ENCODE peak calls at places on chromosomes 4 and X, in nine cellular contexts. L is adrenal gland, K is transverse colon, A is esophagus squamous epithelium, X is heart left ventricle, D is A549, C is IMR-90, O is uterus, V is tibial nerve. H is an unnamed sample. For H3K4me1, the result is how much of the 10 kb centered on the place peaks cover.

GRCh38 chr4:176883108-176883550 is 90.4 kb upstream of the VEGFC start:
- DNase-seq in O (no peak), V (no peak), A (no peak), K (no peak), X (no peak), D (peak), L (no peak), C (peak), H (no peak)

GRCh38 chr4:174096999-174097398 is 186.5 kb downstream of the FBXO8 start:
- DNase-seq in L (no peak), O (no peak), A (no peak), C (no peak), D (no peak), V (no peak), K (no peak), X (no peak), H (no peak)

GRCh38 chrX:41828821-41829220 is 94.5 kb downstream of the CASK start:
- DNase-seq in L (no peak), A (no peak), D (no peak), K (no peak), C (peak), X (no peak), O (no peak), V (no peak), H (no peak)

GRCh38 chrX:115940888-115941332 is 229.6 kb upstream of the AGTR2 start:
- DNase-seq in L (peak), A (no peak), D (no peak), O (peak), C (peak), X (peak), K (peak), V (peak), H (peak)

GRCh38 chr4:122672091-122672490 is 51.2 kb upstream of the IL21 start:
- DNase-seq in O (no peak), D (no peak), X (no peak), C (no peak), K (no peak), L (no peak), V (no peak), A (no peak), H (no peak)

GRCh38 chrX:39856472-39857121 is 241.2 kb downstream of the BCOR start:
- DNase-seq in C (no peak), O (no peak), D (no peak), A (no peak), K (no peak), L (no peak), V (no peak), X (no peak), H (no peak)

GRCh38 chrX:9285342-9285771 is 179.5 kb upstream of the TBL1X start:
- DNase-seq in C (no peak), X (no peak), A (no peak), V (no peak), K (no peak), D (no peak), L (no peak), O (no peak), H (no peak)

GRCh38 chrX:13087322-13088154 is 43.1 kb upstream of the FAM9C start:
- DNase-seq in O (no peak), X (no peak), C (peak), K (peak), V (no peak), D (no peak), A (no peak), L (no peak), H (no peak)

GRCh38 chr4:127509155-127509554 is 123.6 kb upstream of the INTU start:
- DNase-seq in X (no peak), C (peak), K (no peak), O (no peak), L (no peak), D (no peak), V (no peak), A (no peak), H (no peak)

GRCh38 chrX:47613082-47613481 is 6.6 kb downstream of the SYN1 start:
- DNase-seq in V (no peak), K (no peak), C (no peak), D (no peak), A (no peak), L (no peak), O (no peak), X (no peak), H (no peak)

GRCh38 chr4:2689825-2690700 is 66.1 kb downstream of the TNIP2 start:
- DNase-seq in L (peak), K (peak), C (no peak), V (no peak), O (no peak), D (no peak), A (no peak), X (peak), H (no peak)

GRCh38 chrX:9880237-9880636 is 86.9 kb upstream of the CLDN34 start:
- DNase-seq in X (no peak), V (no peak), C (no peak), D (no peak), O (no peak), A (no peak), L (no peak), K (no peak), H (no peak)

GRCh38 chr4:6470502-6471302 is 1.7 kb downstream of the PPP2R2C start:
- DNase-seq in V (no peak), X (peak), O (peak), L (no peak), K (no peak), A (no peak), D (peak), C (peak), H (no peak)

GRCh38 chrX:2451456-2452316 is 49.1 kb downstream of the DHRSX start:
- DNase-seq in O (no peak), X (no peak), L (no peak), D (no peak), C (peak), V (no peak), A (no peak), K (no peak), H (no peak)

GRCh38 chrX:85544609-85545008 is 165.1 kb upstream of the POF1B start:
- DNase-seq in L (no peak), V (no peak), O (no peak), K (no peak), D (no peak), A (no peak), C (no peak), X (no peak), H (no peak)

GRCh38 chr4:34464196-34464595 is 1780.1 kb downstream of the ARAP2 start:
- DNase-seq in A (no peak), D (no peak), L (no peak), O (no peak), C (no peak), X (no peak), K (no peak), V (no peak), H (no peak)

GRCh38 chr4:18954538-18954937 is 933.0 kb upstream of the LCORL start:
- DNase-seq in X (no peak), A (no peak), V (no peak), D (no peak), K (no peak), C (no peak), O (no peak), L (no peak), H (no peak)

GRCh38 chr4:125187621-125188176 is 127.1 kb upstream of the FAT4 start:
- DNase-seq in A (no peak), D (no peak), K (no peak), V (no peak), O (no peak), C (peak), L (no peak), X (peak), H (no peak)

GRCh38 chr4:143411527-143412480 is 75.1 kb downstream of the GAB1 start:
- DNase-seq in L (peak), K (no peak), O (no peak), X (no peak), A (no peak), D (no peak), V (no peak), C (peak), H (no peak)

DNA sequence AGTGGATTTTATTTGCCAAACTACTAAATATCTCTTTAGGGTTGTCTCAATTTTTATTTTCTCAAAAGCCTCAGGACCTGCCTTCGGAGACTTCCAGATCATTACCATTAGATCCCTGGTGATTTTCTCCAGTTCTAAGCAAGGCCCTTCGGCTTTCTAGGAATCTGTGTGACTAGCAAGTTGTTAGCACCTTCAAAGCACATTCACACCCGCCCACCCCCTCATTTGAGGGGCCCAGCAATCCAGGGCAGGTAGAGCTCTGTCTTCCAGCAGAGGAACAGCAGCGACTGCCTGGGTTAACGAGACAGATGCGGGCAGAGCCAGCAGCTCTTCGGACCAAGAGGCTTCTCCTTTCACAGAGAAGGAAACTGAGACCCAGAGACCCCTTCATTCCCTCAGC is 2.0 kb downstream of the WDR1 start:
- DNase-seq in D (no peak), A (no peak), K (no peak), O (no peak), X (no peak), L (no peak), V (no peak), C (no peak), H (no peak)
- TF ChIP-seq POLR2A in D (no peak), A (no peak), K (no peak), O (no peak), X (no peak), L (no peak), V (no peak), C (no peak), H (no peak)

DNA sequence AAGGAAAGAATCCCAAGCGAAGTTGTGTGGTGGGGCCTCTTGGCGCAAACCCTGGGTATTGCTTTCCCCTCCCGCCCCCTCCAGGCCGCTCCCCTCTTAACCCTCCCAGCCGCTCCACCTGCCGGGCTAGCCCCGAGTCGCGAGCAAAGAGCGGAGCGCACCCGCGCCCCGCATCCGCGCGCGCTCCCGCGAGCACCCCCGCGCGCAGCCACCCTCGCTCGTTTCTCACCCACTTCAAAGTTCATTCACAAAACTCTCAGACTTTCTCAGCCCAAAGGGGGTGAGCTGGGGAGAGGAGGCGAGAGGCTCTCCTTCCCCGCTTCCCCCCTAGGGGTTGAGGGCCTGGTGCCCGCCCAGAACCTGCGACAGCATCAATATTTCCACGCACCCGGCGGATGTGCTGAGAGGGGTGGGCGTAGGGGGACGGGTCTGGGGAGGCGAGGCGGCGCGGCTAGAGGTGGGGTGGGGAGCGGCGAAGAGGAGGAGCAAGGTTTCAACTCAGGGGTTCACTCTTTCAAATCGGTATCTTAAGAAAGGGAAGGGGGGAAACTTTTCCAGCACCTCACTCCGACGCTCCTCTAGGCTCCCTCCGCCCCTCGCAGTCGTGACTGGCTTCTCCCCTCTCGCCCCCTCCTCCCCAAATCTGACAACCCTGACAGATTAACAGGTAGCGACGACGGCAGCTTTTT is 1.8 kb downstream of the MAML3 start:
- DNase-seq in D (peak), V (peak), K (peak), O (peak), C (no peak), X (peak), A (no peak), L (peak), H (peak)
- TF ChIP-seq CTCF in D (no peak), V (peak), K (peak), O (no peak), C (peak), X (peak), A (peak), L (peak), H (no peak)

DNA sequence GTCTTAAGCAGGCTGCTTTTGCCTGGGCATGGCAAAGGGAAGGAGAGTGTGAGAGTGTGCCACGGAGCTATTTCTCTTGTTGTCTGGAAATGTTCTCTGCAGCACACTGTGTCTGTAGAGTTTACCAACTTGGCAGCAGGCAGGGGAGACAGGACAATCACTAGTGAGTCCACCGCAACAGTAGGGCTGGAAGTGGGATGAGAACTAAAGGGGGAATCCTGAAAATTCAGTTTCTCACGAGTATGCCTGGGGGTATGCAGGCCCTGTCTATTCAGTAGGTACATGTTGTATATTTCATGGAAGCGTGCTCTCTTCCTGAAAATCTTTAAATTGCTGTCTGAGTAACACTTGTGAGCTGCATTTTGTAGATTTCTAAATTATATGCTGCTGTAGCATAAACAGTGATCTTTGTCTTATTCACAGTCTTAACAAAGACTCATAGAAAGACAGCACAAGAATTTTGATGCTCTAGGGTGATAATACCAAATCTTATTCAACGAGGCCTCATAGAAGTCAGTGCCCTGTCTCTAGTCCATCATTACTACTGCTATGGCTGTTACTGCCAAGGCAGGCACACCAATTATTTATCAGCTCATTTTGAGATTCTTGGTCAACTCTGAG is 200.4 kb upstream of the LEF1 start:
- DNase-seq in L (no peak), O (no peak), D (no peak), A (no peak), V (no peak), X (no peak), C (no peak), K (no peak), H (no peak)
- H3K4me1 ChIP-seq in L (under half), O (under half), D (under half), A (under half), V (under half), X (under half), C (under half), K (under half), H (under half)

GRCh38 chr4:149183638-149184037 is 632.0 kb downstream of the IQCM start:
- DNase-seq in C (no peak), K (no peak), D (no peak), V (no peak), O (no peak), A (no peak), X (no peak), L (no peak), H (no peak)
- TF ChIP-seq POLR2A in C (no peak), K (no peak), D (no peak), V (no peak), O (no peak), A (no peak), X (no peak), L (no peak), H (no peak)

DNA sequence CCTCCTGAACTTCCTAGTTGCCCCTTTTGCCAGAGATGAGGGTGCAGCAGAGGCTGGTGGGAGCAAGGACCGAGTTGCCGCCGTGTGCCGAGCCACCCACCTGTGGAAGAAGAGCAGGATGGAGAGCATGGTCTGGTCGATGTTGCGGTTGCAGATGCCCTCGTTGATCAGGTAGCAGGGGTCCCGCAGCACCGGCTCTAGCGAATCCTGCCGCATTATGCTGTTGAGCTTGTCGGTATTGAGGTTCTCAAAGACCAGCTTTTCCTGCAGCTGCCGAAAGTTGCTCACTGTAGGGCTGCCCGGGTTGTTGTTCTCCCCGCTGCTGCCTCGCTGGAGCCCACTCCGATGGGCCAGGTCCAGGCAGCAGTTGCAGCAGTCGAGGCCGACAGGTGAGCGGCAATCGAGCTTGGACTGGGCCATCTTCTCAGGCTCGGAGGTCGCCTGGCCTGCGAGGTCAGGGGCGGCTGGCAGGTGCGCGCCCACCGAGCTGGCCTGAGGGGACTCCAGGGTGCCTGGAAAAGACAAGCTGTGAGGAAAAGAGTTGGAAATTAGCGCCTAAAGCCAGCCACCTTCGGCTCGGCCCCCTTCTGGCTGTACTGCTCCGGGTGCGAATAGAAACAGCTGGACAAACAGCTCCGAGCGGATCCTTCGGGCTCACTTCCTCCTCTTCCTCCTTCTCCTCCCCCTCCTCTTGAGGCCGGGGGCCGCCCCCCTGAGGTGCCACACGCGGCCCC is 420 bp downstream of the TSC22D3 start:
- DNase-seq in O (no peak), A (no peak), D (peak), X (no peak), C (no peak), V (no peak), K (peak), L (no peak), H (peak)
- TF ChIP-seq CTCF in O (no peak), A (no peak), D (no peak), X (no peak), C (no peak), V (no peak), K (no peak), L (no peak), H (no peak)

GRCh38 chr4:76203541-76203940 is 10.1 kb downstream of the SCARB2 start:
- DNase-seq in D (no peak), K (no peak), A (no peak), X (no peak), O (no peak), C (no peak), V (no peak), L (no peak), H (no peak)

GRCh38 chr4:76206222-76206942 is 7.2 kb downstream of the SCARB2 start:
- DNase-seq in D (no peak), K (no peak), V (no peak), O (no peak), C (peak), L (no peak), A (no peak), X (no peak), H (no peak)

GRCh38 chr4:76200771-76201224 is 12.8 kb downstream of the SCARB2 start:
- DNase-seq in O (no peak), L (no peak), K (peak), V (no peak), C (no peak), A (no peak), D (no peak), X (no peak), H (peak)

GRCh38 chr4:76208005-76208765 is 5.4 kb downstream of the SCARB2 start:
- DNase-seq in C (peak), A (no peak), K (peak), V (peak), X (peak), L (peak), O (peak), D (no peak), H (peak)

DNA sequence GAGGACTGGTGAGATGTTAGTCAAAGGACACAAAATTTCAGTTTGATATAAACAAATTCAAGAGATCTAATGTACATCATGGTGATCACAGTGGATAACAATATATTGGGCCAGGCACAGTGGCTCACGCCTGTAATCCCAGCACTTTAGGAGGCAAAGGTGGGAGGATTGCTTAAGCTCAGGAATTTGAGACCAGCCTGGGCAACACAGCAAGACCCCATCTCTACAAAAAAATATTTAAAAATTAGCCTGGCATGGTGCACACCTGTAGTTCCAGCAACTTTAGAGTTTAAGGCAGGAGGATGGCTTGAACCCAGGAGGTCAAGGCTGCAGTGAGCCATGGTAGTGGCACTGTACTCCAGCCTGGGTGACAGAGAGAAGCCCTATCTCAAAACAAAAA is 8.7 kb downstream of the SCARB2 start:
- DNase-seq in D (no peak), V (no peak), C (no peak), X (no peak), O (no peak), L (no peak), A (no peak), K (no peak), H (no peak)
- H3K4me1 ChIP-seq in D (under half), V (under half), C (under half), X (under half), O (under half), L (half or more), A (half or more), K (half or more), H (under half)